ENCODE peak calls at places on chromosomes 12 and 14, in eight cellular contexts. A, F, L, U, C, M, H and J are unnamed samples. For H3K27me3, the result is how much of the 10 kb centered on the place peaks cover.

GRCh38 chr12:49043856-49044258 is 16.7 kb downstream of the KMT2D start:
- DNase-seq in A (peak), F (peak), L (peak), U (peak), C (peak), M (peak), H (peak), J (no peak)

GRCh38 chr14:90530523-90530922 is 133.7 kb downstream of the CALM1 start:
- DNase-seq in A (no peak), F (no peak), L (no peak), U (no peak), C (no peak), M (no peak), H (no peak), J (no peak)

GRCh38 chr14:55730602-55731001 is 150.6 kb downstream of the KTN1 start:
- DNase-seq in A (no peak), F (no peak), L (no peak), U (no peak), C (no peak), M (no peak), H (no peak), J (no peak)

GRCh38 chr12:39095636-39096330 is 190.4 kb upstream of the CPNE8 start:
- DNase-seq in A (no peak), F (no peak), L (no peak), U (no peak), C (no peak), M (no peak), H (no peak), J (no peak)

GRCh38 chr12:63079791-63080395 is 71.1 kb downstream of the AVPR1A start:
- DNase-seq in A (peak), F (no peak), L (no peak), U (no peak), C (no peak), M (no peak), H (no peak), J (no peak)

GRCh38 chr12:4701383-4701782 is 18.8 kb upstream of the GALNT8 start:
- DNase-seq in A (no peak), F (no peak), L (no peak), U (no peak), C (no peak), M (no peak), H (no peak), J (no peak)

GRCh38 chr12:106228320-106228710 is 19.5 kb downstream of the CKAP4 start:
- DNase-seq in A (no peak), F (no peak), L (no peak), U (no peak), C (no peak), M (no peak), H (no peak), J (no peak)

GRCh38 chr14:53608369-53608768 is 348.3 kb downstream of the BMP4 start:
- DNase-seq in A (no peak), F (peak), L (no peak), U (no peak), C (peak), M (no peak), H (peak), J (peak)

GRCh38 chr12:78820946-78821345 is 43.6 kb upstream of the SYT1 start:
- DNase-seq in A (no peak), F (no peak), L (no peak), U (no peak), C (no peak), M (no peak), H (no peak), J (no peak)

DNA sequence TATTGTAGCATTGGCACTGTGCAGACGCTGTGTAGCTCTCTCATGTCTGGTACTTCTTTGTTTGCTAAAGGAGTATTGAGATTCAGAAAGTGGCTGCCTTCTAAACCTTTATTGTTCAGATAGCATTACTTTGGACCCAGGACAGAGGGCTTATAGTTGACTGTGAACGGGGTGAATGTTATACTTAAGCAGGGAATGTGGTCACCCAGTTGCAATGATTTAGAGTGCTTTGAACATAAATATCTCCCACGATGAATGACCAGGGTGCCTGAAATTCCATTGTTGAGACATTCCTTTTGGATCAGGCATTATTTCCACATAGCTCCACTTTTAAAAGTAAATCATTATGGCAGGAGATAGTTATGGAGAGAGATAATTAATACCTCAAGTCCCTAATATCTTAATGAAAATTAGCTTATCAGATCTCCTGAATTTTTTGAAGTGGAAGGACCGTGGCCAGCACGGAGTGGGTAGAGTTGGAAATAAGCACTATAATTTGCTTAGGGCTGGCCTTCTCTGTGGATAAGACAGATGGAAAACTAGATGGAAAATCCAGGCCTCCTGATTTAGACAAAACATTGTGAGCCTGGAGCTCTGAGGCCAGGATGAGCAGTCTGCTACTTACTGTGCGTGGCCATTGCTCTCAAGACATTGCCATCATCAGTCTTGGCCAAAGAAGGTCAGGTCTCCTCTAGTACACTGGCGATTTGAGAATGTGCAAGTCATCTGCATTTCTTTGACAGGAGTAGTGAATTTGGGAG is 114.5 kb downstream of the ETV6 start:
- DNase-seq in A (peak), F (no peak), L (no peak), U (no peak), C (no peak), M (no peak), H (peak), J (no peak)
- H3K27ac ChIP-seq in A (peak), F (no peak), L (no peak), U (no peak), C (peak), M (no peak), H (peak), J (no peak)

GRCh38 chr14:69571879-69572633 is 2.6 kb downstream of the CCDC177 start:
- DNase-seq in A (no peak), F (peak), L (no peak), U (no peak), C (peak), M (no peak), H (peak), J (peak)
- H3K27me3 ChIP-seq in A (under half), F (under half), L (under half), U (under half), C (half or more), M (under half), H (half or more), J (half or more)

GRCh38 chr12:32467959-32468863 is 68.9 kb downstream of the FGD4 start:
- DNase-seq in A (no peak), F (no peak), L (no peak), U (no peak), C (no peak), M (no peak), H (no peak), J (no peak)
- H3K27ac ChIP-seq in A (no peak), F (no peak), L (no peak), U (no peak), C (peak), M (no peak), H (no peak), J (no peak)

GRCh38 chr14:22484638-22485037 is 104.4 kb downstream of the DAD1 start:
- DNase-seq in A (peak), F (no peak), L (no peak), U (no peak), C (no peak), M (no peak), H (peak), J (no peak)

GRCh38 chr14:22482782-22483553 is 106.1 kb downstream of the DAD1 start:
- DNase-seq in A (no peak), F (no peak), L (no peak), U (no peak), C (no peak), M (no peak), H (no peak), J (no peak)

GRCh38 chr14:22485178-22485577 is 103.8 kb downstream of the DAD1 start:
- DNase-seq in A (peak), F (no peak), L (no peak), U (no peak), C (no peak), M (no peak), H (peak), J (no peak)

GRCh38 chr14:22482085-22482694 is 106.8 kb downstream of the DAD1 start:
- DNase-seq in A (no peak), F (no peak), L (no peak), U (no peak), C (no peak), M (no peak), H (no peak), J (no peak)

GRCh38 chr14:22483863-22484593 is 105.0 kb downstream of the DAD1 start:
- DNase-seq in A (peak), F (no peak), L (no peak), U (no peak), C (no peak), M (no peak), H (peak), J (no peak)
- H3K27me3 ChIP-seq in A (under half), F (under half), L (under half), U (under half), C (under half), M (under half), H (under half), J (half or more)

DNA sequence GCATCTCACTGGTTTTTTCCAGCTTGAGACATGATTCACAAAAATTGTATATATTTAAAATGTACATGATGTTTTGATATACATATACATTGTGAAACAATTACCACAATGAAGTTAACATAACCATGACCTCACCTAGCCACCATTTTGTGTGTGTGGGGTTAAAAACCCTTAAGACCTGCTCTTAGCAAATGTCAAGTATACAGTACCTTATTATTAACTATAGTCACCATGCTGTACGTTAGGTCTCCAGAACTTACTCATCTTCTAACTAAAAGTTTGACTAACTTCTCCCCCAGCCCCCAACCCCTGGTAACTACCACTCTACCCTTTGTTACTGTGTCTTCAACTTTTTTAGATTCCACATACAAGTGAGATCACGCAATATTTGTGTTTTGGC is 52.6 kb downstream of the EIF2S3B start:
- DNase-seq in A (no peak), F (no peak), L (no peak), U (no peak), C (no peak), M (no peak), H (no peak), J (no peak)
- H3K27ac ChIP-seq in A (no peak), F (no peak), L (no peak), U (no peak), C (no peak), M (peak), H (no peak), J (no peak)